ENCODE peak calls at places on chromosome 18, in six cellular contexts. C is KG1; N is left ventricle myocardium superior; V is activated naive CD8-positive, alpha-beta T cell treated with anti-CD3 and anti-CD28 coated beads, Interleukin-2, amount 50 U/mL, for 24 hours; Y is left lobe of liver; T is activated T-cell treated with anti-CD3 and anti-CD28 coated beads, Interleukin-2, amount 50 U/mL, for 48 hours. K is an unnamed sample.
A peak's percentile ranks its signal among the peaks of the same experiment; 100 is the strongest.

GRCh38 chr18:39313992-39314391 is 1748.4 kb upstream of the CELF4 start:
- DNase-seq in C (no peak), N (no peak), T (no peak), V (no peak), Y (no peak), K (no peak)

GRCh38 chr18:57581301-57581934 is 5.1 kb downstream of the FECH start:
- DNase-seq in Y (no peak), V (no peak), N (no peak), C (peak; percentile 32), T (no peak), K (no peak)

GRCh38 chr18:5527603-5528002 is 16.2 kb downstream of the EPB41L3 start:
- DNase-seq in C (no peak), Y (no peak), T (no peak), V (no peak), N (peak; percentile 42), K (peak; percentile 69)

GRCh38 chr18:10475633-10476388 is 21.4 kb downstream of the APCDD1 start:
- DNase-seq in C (no peak), N (no peak), T (no peak), V (no peak), Y (no peak), K (no peak)

GRCh38 chr18:30957086-30957485 is 85.5 kb downstream of the DSC3 start:
- DNase-seq in N (no peak), Y (no peak), T (no peak), V (no peak), C (no peak), K (no peak)

GRCh38 chr18:3411854-3412268 is 38.1 kb upstream of the TGIF1 start:
- DNase-seq in N (peak; percentile 65), C (no peak), V (peak; percentile 40), T (peak; percentile 49), Y (no peak), K (no peak)

GRCh38 chr18:76445741-76446232 is 49.3 kb downstream of the ZNF516 start:
- DNase-seq in C (no peak), V (no peak), T (no peak), N (no peak), Y (peak; percentile 85), K (no peak)

GRCh38 chr18:7272268-7273049 is 41.6 kb downstream of the LRRC30 start:
- DNase-seq in C (peak; percentile 38), V (no peak), N (peak; percentile 74), T (no peak), Y (peak; percentile 64), K (peak; percentile 88)

GRCh38 chr18:623760-624620 is 27.2 kb downstream of the CLUL1 start:
- DNase-seq in T (peak; percentile 71), N (peak; percentile 62), Y (peak; percentile 71), V (peak; percentile 74), C (peak; percentile 30), K (peak; percentile 87)

GRCh38 chr18:59268722-59269562 is 4.3 kb downstream of the RAX start:
- DNase-seq in Y (no peak), V (peak; percentile 63), C (no peak), N (peak; percentile 59), T (peak; percentile 76), K (peak; percentile 27)

GRCh38 chr18:74217476-74218143 is 69.3 kb downstream of the TIMM21 start:
- DNase-seq in V (no peak), C (no peak), T (no peak), N (no peak), Y (peak; percentile 90), K (no peak)

GRCh38 chr18:65750421-65751144 is at the start of gene CDH7:
- DNase-seq in T (no peak), Y (no peak), C (no peak), N (no peak), V (no peak), K (no peak)

GRCh38 chr18:27298215-27298804 is 113.2 kb upstream of the CHST9 start:
- DNase-seq in C (no peak), V (no peak), N (no peak), T (no peak), Y (no peak), K (no peak)

GRCh38 chr18:3593381-3593903 is 143.5 kb downstream of the TGIF1 start:
- DNase-seq in N (no peak), Y (no peak), V (no peak), T (peak; percentile 59), C (no peak), K (peak; percentile 91)

GRCh38 chr18:7174359-7175107 is 56.4 kb upstream of the LRRC30 start:
- DNase-seq in T (no peak), V (no peak), N (no peak), Y (peak; percentile 58), C (no peak), K (peak; percentile 48)

K was measured in fibroblast of pulmonary artery.